ENCODE peak calls at places on chromosomes 3 and 15, in five cellular contexts. W, A, D, J and T are unnamed samples.

GRCh38 chr15:40084657-40085056 is 24.0 kb downstream of the BMF start:
- DNase-seq in A (no peak), D (no peak), J (no peak), W (no peak), T (no peak)

GRCh38 chr3:141940204-141940776 is 63.8 kb downstream of the ATP1B3 start:
- DNase-seq in J (no peak), A (peak), W (peak), D (peak), T (peak)

GRCh38 chr3:188197388-188197847 is 43.5 kb downstream of the LPP start:
- DNase-seq in A (no peak), W (no peak), J (no peak), D (peak), T (no peak)

GRCh38 chr3:74593152-74593551 is 21.3 kb downstream of the CNTN3 start:
- DNase-seq in D (no peak), A (no peak), J (no peak), W (no peak), T (no peak)

GRCh38 chr3:187900961-187901755 is 155.9 kb upstream of the BCL6 start:
- DNase-seq in W (no peak), A (no peak), J (no peak), D (no peak), T (peak)

GRCh38 chr3:5699313-5699712 is 511.8 kb downstream of the EDEM1 start:
- DNase-seq in J (no peak), W (peak), D (peak), A (no peak), T (no peak)

GRCh38 chr3:123256256-123256655 is 54.5 kb downstream of the SEC22A start:
- DNase-seq in W (no peak), A (peak), J (no peak), D (no peak), T (no peak)

GRCh38 chr3:68866157-68866556 is 66.2 kb downstream of the TAFA4 start:
- DNase-seq in W (no peak), J (no peak), D (no peak), A (peak), T (no peak)

GRCh38 chr3:170752571-170753155 is 117.3 kb downstream of the RPL22L1 start:
- DNase-seq in W (no peak), J (no peak), A (peak), D (no peak), T (no peak)

GRCh38 chr3:10518506-10519150 is 13.2 kb upstream of the ATP2B2 start:
- DNase-seq in J (no peak), D (no peak), W (no peak), A (no peak), T (no peak)

GRCh38 chr3:25604107-25604805 is 60.5 kb downstream of the TOP2B start:
- DNase-seq in J (peak), D (no peak), W (no peak), A (peak), T (no peak)

GRCh38 chr3:180870008-180870733 is 42.3 kb upstream of the FXR1 start:
- DNase-seq in D (no peak), A (peak), W (no peak), J (peak), T (no peak)

GRCh38 chr3:99637381-99638111 is 848 bp upstream of the COL8A1 start:
- DNase-seq in A (peak), J (no peak), D (peak), W (no peak), T (no peak)

GRCh38 chr3:153158961-153159735 is 2.9 kb upstream of the RAP2B start:
- DNase-seq in A (peak), W (no peak), D (peak), J (no peak), T (no peak)

GRCh38 chr3:168034152-168034928 is 61.4 kb downstream of the GOLIM4 start:
- DNase-seq in D (no peak), A (peak), J (no peak), W (no peak), T (no peak)

GRCh38 chr3:128311441-128311844 is 155.2 kb downstream of the DNAJB8 start:
- DNase-seq in A (no peak), J (no peak), W (no peak), D (no peak), T (no peak)

GRCh38 chr3:56467801-56468183 is 475 bp downstream of the ERC2 start:
- DNase-seq in W (no peak), A (no peak), J (no peak), D (no peak), T (no peak)

GRCh38 chr3:120438971-120439370 is 11.8 kb downstream of the FSTL1 start:
- DNase-seq in D (no peak), A (no peak), J (no peak), W (no peak), T (no peak)

GRCh38 chr15:30924353-30924752 is 20.6 kb downstream of the FAN1 start:
- DNase-seq in W (no peak), A (no peak), D (no peak), J (no peak), T (no peak)

GRCh38 chr3:87488725-87489124 is 212.3 kb upstream of the POU1F1 start:
- DNase-seq in W (no peak), J (no peak), D (no peak), A (no peak), T (no peak)

GRCh38 chr15:31366169-31366734 is 39.6 kb downstream of the KLF13 start:
- DNase-seq in J (peak), D (no peak), W (no peak), A (peak), T (no peak)

GRCh38 chr15:100105101-100105500 is 236.7 kb downstream of the ADAMTS17 start:
- DNase-seq in A (no peak), W (no peak), J (no peak), D (no peak), T (no peak)

GRCh38 chr15:29418178-29418577 is 148.6 kb upstream of the NSMCE3 start:
- DNase-seq in W (no peak), J (no peak), A (no peak), D (no peak), T (no peak)

GRCh38 chr3:9786825-9787654 is 5.2 kb downstream of the TADA3 start:
- DNase-seq in W (no peak), D (no peak), J (no peak), A (no peak), T (no peak)

GRCh38 chr15:50907866-50908208 is 646 bp upstream of the AP4E1 start:
- DNase-seq in J (no peak), W (peak), D (peak), A (peak), T (peak)

GRCh38 chr3:6124875-6125274 is 736.0 kb upstream of the GRM7 start:
- DNase-seq in A (no peak), D (no peak), W (no peak), J (no peak), T (no peak)

GRCh38 chr3:13385373-13385965 is 34.7 kb downstream of the NUP210 start:
- DNase-seq in D (no peak), W (no peak), J (no peak), A (no peak), T (no peak)

GRCh38 chr3:127790580-127791183 is 31.6 kb downstream of the MGLL start:
- DNase-seq in A (no peak), J (no peak), D (no peak), W (no peak), T (no peak)

GRCh38 chr3:33054100-33055097 is 42.5 kb downstream of the GLB1 start:
- DNase-seq in W (no peak), A (no peak), D (no peak), J (peak), T (no peak)

GRCh38 chr15:24877174-24877573 is 77.6 kb upstream of the SNRPN start:
- DNase-seq in J (no peak), A (no peak), W (no peak), D (no peak), T (no peak)

GRCh38 chr3:114880078-114880477 is 267.0 kb downstream of the ZBTB20 start:
- DNase-seq in A (peak), D (no peak), W (peak), J (no peak), T (no peak)

GRCh38 chr3:135779590-135780235 is 185.8 kb upstream of the PPP2R3A start:
- DNase-seq in J (no peak), A (no peak), W (no peak), D (no peak), T (no peak)

GRCh38 chr15:62737551-62737950 is 305.0 kb upstream of the TPM1 start:
- DNase-seq in A (peak), J (no peak), W (no peak), D (no peak), T (no peak)

GRCh38 chr15:29913528-29914135 is 91.4 kb upstream of the TJP1 start:
- DNase-seq in J (no peak), A (no peak), D (no peak), W (no peak), T (no peak)

GRCh38 chr3:138389841-138390581 is 41.6 kb downstream of the MRAS start:
- DNase-seq in D (peak), A (peak), J (no peak), W (peak), T (no peak)

GRCh38 chr15:70508561-70509281 is 254.6 kb downstream of the UACA start:
- DNase-seq in D (peak), W (no peak), A (peak), J (no peak), T (no peak)

GRCh38 chr15:98927990-98928389 is 79.6 kb downstream of the PGPEP1L start:
- DNase-seq in D (no peak), A (no peak), J (no peak), W (no peak), T (no peak)

GRCh38 chr15:85386261-85386660 is 5.9 kb downstream of the AKAP13 start:
- DNase-seq in D (no peak), A (no peak), J (no peak), W (no peak), T (no peak)

GRCh38 chr3:141553055-141553454 is 66.2 kb downstream of the RASA2 start:
- DNase-seq in J (no peak), A (no peak), W (no peak), D (no peak), T (no peak)

GRCh38 chr15:63218114-63218808 is 28.9 kb downstream of the RAB8B start:
- DNase-seq in A (peak), J (no peak), D (peak), W (no peak), T (no peak)

DNA sequence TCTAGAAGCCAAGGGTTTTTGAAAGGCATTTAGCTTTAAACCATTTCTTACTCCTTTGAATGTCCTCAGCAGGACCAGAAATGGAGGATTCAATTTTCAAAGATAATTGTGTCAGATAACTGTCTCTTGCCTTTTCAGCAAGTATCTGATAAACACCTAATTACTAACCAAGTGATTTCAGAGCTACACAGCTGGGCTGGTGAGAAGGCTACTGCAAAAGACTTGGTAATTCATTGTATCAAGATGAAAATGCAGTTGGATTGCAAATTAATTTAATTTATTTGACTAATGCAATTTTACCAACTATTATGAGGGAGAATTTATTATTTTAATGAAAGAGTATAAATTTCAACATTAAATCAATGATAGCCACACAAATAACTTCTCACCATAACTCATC is 165.4 kb downstream of the ROBO1 start:
- DNase-seq in J (no peak), W (no peak), A (no peak), D (no peak), T (no peak)
- TF ChIP-seq CTCF in J (no peak), W (no peak), A (no peak), D (no peak), T (no peak)

GRCh38 chr3:7658294-7658693 is 797.4 kb downstream of the GRM7 start:
- DNase-seq in W (no peak), J (no peak), A (no peak), D (no peak), T (no peak)

GRCh38 chr3:7657214-7658112 is 796.5 kb downstream of the GRM7 start:
- DNase-seq in W (no peak), D (no peak), A (peak), J (no peak), T (no peak)
- H2AFZ ChIP-seq in W (no peak), D (no peak), A (no peak), J (no peak), T (no peak)

GRCh38 chr15:57045741-57046382 is 127.4 kb downstream of the TCF12 start:
- DNase-seq in J (no peak), A (no peak), D (no peak), W (no peak), T (no peak)
- H3K4me3 ChIP-seq in J (no peak), A (no peak), D (no peak), W (no peak), T (no peak)

GRCh38 chr3:47418167-47419082 is 37.6 kb downstream of the PTPN23 start:
- DNase-seq in A (no peak), W (no peak), J (no peak), D (no peak), T (no peak)
- TF ChIP-seq CTCF in A (peak), W (no peak), J (peak), D (no peak), T (no peak)

GRCh38 chr15:74170845-74171578 is 2.5 kb upstream of the ISLR start:
- DNase-seq in D (no peak), J (no peak), W (no peak), A (no peak), T (no peak)

GRCh38 chr15:74172751-74173544 is 562 bp upstream of the ISLR start:
- DNase-seq in J (peak), D (no peak), W (no peak), A (no peak), T (no peak)

GRCh38 chr15:74170083-74170844 is 3.2 kb upstream of the ISLR start:
- DNase-seq in A (no peak), W (no peak), D (no peak), J (no peak), T (no peak)

GRCh38 chr15:74173545-74174215 is at the start of gene ISLR:
- DNase-seq in W (no peak), J (no peak), D (no peak), A (no peak), T (no peak)

GRCh38 chr15:74171965-74172541 is 1.5 kb upstream of the ISLR start:
- DNase-seq in D (no peak), W (no peak), J (no peak), A (no peak), T (no peak)
- H2AFZ ChIP-seq in D (no peak), W (no peak), J (no peak), A (no peak), T (no peak)

GRCh38 chr15:67021455-67021854 is 43.9 kb upstream of the SMAD3 start:
- DNase-seq in W (no peak), D (no peak), A (peak), J (no peak), T (no peak)
- H3K4me3 ChIP-seq in W (no peak), D (no peak), A (no peak), J (no peak), T (no peak)